ENCODE peak calls at places on chromosomes 7 and 10, in ten cellular contexts. A is upper lobe of left lung, L is lung, I is neural crest cell, Z is body of pancreas, F is Panc1, M is cardiac muscle cell, X is thoracic aorta, Q is nephron progenitor cell, J is AG10803. S is an unnamed sample.

GRCh38 chr7:73824986-73825385 is 5.8 kb upstream of the CLDN4 start:
- DNase-seq in A (peak; percentile 69), L (no peak), I (no peak), Z (peak; percentile 52), F (no peak), M (no peak), X (no peak), Q (no peak), J (no peak), S (no peak)

GRCh38 chr10:14032406-14032998 is 298.2 kb downstream of the FRMD4A start:
- DNase-seq in A (no peak), L (no peak), I (peak; percentile 57), Z (no peak), F (no peak), M (peak; percentile 39), X (no peak), Q (peak; percentile 68), J (no peak), S (peak; percentile 23)

GRCh38 chr7:127858091-127858914 is 172.9 kb downstream of the LRRC4 start:
- DNase-seq in A (no peak), L (no peak), I (no peak), Z (peak; percentile 29), F (no peak), M (no peak), X (no peak), Q (no peak), J (no peak), S (no peak)

GRCh38 chr10:71205468-71205867 is 6.9 kb upstream of the UNC5B start:
- DNase-seq in A (no peak), L (no peak), I (no peak), Z (no peak), F (no peak), M (no peak), X (no peak), Q (no peak), J (peak; percentile 25), S (no peak)

GRCh38 chr7:38736135-38736534 is 105.0 kb upstream of the AMPH start:
- DNase-seq in A (no peak), L (no peak), I (no peak), Z (no peak), F (no peak), M (no peak), X (no peak), Q (no peak), J (no peak), S (no peak)

GRCh38 chr10:60140681-60141632 is 234.6 kb upstream of the CCDC6 start:
- DNase-seq in A (no peak), L (no peak), I (peak; percentile 20), Z (no peak), F (no peak), M (peak; percentile 90), X (no peak), Q (peak; percentile 51), J (no peak), S (no peak)

GRCh38 chr10:124296121-124296812 is 122.5 kb downstream of the OAT start:
- DNase-seq in A (no peak), L (no peak), I (no peak), Z (no peak), F (no peak), M (no peak), X (no peak), Q (no peak), J (peak; percentile 69), S (no peak)

GRCh38 chr10:117092386-117092785 is 45.7 kb downstream of the VAX1 start:
- DNase-seq in A (no peak), L (no peak), I (no peak), Z (no peak), F (no peak), M (no peak), X (no peak), Q (no peak), J (no peak), S (no peak)

GRCh38 chr7:98911936-98912335 is 33.6 kb downstream of the TRRAP start:
- DNase-seq in A (no peak), L (no peak), I (no peak), Z (no peak), F (no peak), M (no peak), X (no peak), Q (no peak), J (no peak), S (no peak)

GRCh38 chr7:98917331-98917730 is 39.0 kb downstream of the TRRAP start:
- DNase-seq in A (no peak), L (no peak), I (no peak), Z (no peak), F (no peak), M (no peak), X (no peak), Q (no peak), J (no peak), S (no peak)

GRCh38 chr7:98913026-98913425 is 34.7 kb downstream of the TRRAP start:
- DNase-seq in A (no peak), L (no peak), I (no peak), Z (no peak), F (no peak), M (no peak), X (no peak), Q (no peak), J (no peak), S (no peak)

GRCh38 chr7:98909487-98909886 is 31.2 kb downstream of the TRRAP start:
- DNase-seq in A (no peak), L (no peak), I (no peak), Z (no peak), F (no peak), M (no peak), X (no peak), Q (no peak), J (no peak), S (no peak)

DNA sequence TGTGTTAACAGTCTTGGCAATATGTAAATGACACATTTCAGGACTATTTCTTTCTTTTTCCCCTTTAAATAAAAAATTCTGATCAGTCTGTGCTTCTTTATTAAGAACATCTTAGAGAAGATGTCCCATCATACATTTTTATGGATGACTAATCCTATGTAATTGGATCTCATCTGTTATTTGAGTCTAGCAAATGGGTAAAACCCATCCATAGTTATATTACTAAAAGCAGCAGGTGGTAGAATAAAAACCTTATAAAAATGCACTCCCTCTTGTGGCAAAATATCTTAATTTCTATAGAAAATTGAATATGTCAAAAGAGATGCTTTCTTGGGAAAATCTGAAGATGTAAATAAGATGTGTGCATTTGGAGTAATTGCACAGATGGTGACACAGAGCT is 35.3 kb downstream of the TRRAP start:
- DNase-seq in A (no peak), L (no peak), I (no peak), Z (no peak), F (no peak), M (no peak), X (no peak), Q (no peak), J (peak; percentile 20), S (no peak)
- TF ChIP-seq CTCF in A (no peak), L (no peak), I (no peak), Z (no peak), F (no peak), M (no peak), X (no peak), Q (no peak), J (peak; percentile 21), S (no peak)

GRCh38 chr10:86300399-86300925 is 66.1 kb downstream of the GRID1 start:
- DNase-seq in A (no peak), L (no peak), I (no peak), Z (no peak), F (no peak), M (no peak), X (no peak), Q (no peak), J (no peak), S (no peak)

GRCh38 chr10:86295791-86296190 is 70.8 kb downstream of the GRID1 start:
- DNase-seq in A (no peak), L (no peak), I (no peak), Z (no peak), F (no peak), M (no peak), X (no peak), Q (no peak), J (no peak), S (no peak)

GRCh38 chr10:86299562-86299961 is 67.0 kb downstream of the GRID1 start:
- DNase-seq in A (no peak), L (no peak), I (no peak), Z (no peak), F (no peak), M (no peak), X (no peak), Q (no peak), J (no peak), S (no peak)

GRCh38 chr10:86300931-86301330 is 65.7 kb downstream of the GRID1 start:
- DNase-seq in A (peak; percentile 16), L (no peak), I (no peak), Z (no peak), F (no peak), M (no peak), X (no peak), Q (no peak), J (no peak), S (no peak)

DNA sequence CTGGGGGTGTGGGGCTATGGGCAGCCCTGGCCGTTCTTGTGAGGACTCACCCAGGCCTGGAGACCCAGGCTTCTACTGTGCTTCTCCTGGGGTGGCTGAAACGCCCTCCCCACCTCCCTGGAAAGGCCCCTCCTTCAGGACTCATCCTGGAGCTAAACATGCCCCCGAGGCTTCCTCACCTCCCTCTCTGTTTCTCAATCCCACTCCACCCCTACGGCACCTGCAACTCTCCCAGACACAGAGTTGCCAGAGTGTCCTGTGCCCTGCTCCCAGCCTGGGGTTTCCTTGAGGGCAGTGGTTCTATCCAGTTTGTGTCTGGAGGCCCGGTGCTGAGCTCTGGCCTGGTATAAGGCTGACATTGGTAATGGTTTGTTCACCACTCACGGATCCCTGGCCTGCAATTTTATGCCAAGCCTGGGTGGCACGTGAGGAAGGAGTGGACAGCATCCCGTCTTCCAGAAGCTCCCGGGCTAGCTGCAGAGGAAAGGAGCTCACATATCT is 68.0 kb downstream of the GRID1 start:
- DNase-seq in A (peak; percentile 12), L (no peak), I (no peak), Z (no peak), F (no peak), M (no peak), X (no peak), Q (no peak), J (no peak), S (no peak)
- TF ChIP-seq CTCF in A (no peak), L (no peak), I (no peak), Z (no peak), F (no peak), M (no peak), X (no peak), Q (no peak), J (no peak), S (no peak)

DNA sequence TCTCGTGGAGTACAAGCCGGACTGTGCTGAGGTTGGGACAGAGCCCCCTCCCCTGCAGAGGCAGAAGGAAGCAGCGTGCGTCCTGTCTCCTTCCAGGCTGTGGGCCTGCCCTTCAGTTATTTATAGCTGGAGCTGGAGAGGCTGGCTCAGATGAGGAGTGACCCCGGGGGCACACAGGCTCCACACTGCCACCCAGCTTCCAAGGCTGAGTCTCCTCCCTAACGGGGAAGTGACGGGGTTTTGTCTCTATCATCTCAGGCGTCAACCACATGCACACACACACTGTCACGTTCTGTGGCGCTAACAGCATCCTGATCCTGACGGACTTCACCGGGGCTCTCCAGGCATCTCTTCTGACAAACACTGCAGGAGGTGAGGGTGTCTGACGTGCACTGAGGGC is 25.4 kb downstream of the AMZ1 start:
- DNase-seq in A (no peak), L (no peak), I (peak; percentile 38), Z (no peak), F (no peak), M (peak; percentile 86), X (no peak), Q (peak; percentile 67), J (no peak), S (no peak)
- TF ChIP-seq CTCF in A (no peak), L (no peak), I (no peak), Z (no peak), F (peak; percentile 13), M (no peak), X (no peak), Q (peak; percentile 9), J (no peak), S (no peak)

GRCh38 chr7:144853542-144853941 is 17.7 kb upstream of the TPK1 start:
- DNase-seq in A (no peak), L (no peak), I (no peak), Z (no peak), F (no peak), M (no peak), X (no peak), Q (no peak), J (no peak), S (no peak)

GRCh38 chr7:144842377-144842851 is 6.6 kb upstream of the TPK1 start:
- DNase-seq in A (peak; percentile 85), L (peak; percentile 79), I (no peak), Z (peak; percentile 20), F (no peak), M (no peak), X (no peak), Q (no peak), J (no peak), S (no peak)

DNA sequence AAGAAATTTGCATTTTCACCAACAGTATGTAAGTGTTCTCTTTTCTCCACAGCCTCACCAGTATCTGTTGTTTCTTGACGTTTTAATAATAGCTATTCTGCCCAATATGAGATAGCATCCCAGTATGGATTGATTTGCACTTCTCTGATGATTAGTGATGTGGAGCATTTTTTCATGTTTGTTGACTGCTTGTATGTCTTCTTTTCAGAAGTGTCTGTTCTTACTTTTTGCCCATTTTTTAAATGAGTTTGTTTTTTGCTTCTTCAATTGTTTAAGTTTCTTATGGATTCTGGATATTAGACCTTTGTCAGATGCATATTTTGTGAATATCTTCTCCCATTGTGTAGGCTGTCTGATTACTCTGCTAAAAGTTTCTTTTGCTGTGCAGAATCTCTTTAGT is 12.2 kb upstream of the TPK1 start:
- DNase-seq in A (no peak), L (no peak), I (no peak), Z (no peak), F (no peak), M (no peak), X (no peak), Q (no peak), J (no peak), S (no peak)
- TF ChIP-seq CTCF in A (no peak), L (no peak), I (no peak), Z (no peak), F (no peak), M (no peak), X (no peak), Q (no peak), J (no peak), S (no peak)